ENCODE peak calls at places on chromosomes 2 and 18, in eight cellular contexts. T is endothelial cell, Q is HFFc6, G is type B pancreatic cell, D is heart left ventricle, H is upper lobe of left lung, R is GM13977, Y is A549. V is an unnamed sample.

GRCh38 chr2:54239427-54239826 is 16.6 kb downstream of the TSPYL6 start:
- DNase-seq in H (no peak), R (no peak), T (no peak), D (no peak), G (no peak), Y (no peak), Q (peak; percentile 62), V (no peak)

GRCh38 chr2:238098854-238099708 is 1.1 kb upstream of the ESPNL start:
- DNase-seq in T (no peak), R (no peak), D (no peak), G (peak; percentile 56), Y (no peak), H (no peak), Q (no peak), V (peak; percentile 77)

GRCh38 chr18:3245185-3245564 is 2.4 kb upstream of the MYL12A start:
- DNase-seq in R (no peak), Q (no peak), D (no peak), Y (no peak), T (no peak), H (no peak), G (no peak), V (no peak)

GRCh38 chr18:77062518-77063003 is 70.0 kb downstream of the MBP start:
- DNase-seq in G (no peak), D (no peak), Q (no peak), H (no peak), T (no peak), R (peak; percentile 56), Y (no peak), V (no peak)

GRCh38 chr2:117835990-117836760 is 21.7 kb downstream of the DDX18 start:
- DNase-seq in Q (peak; percentile 86), D (peak; percentile 80), G (peak; percentile 85), T (peak; percentile 90), Y (peak; percentile 34), R (peak; percentile 79), H (peak; percentile 95), V (no peak)

GRCh38 chr18:59696311-59697235 is 650 bp downstream of the CCBE1 start:
- DNase-seq in Q (peak; percentile 45), G (no peak), H (peak; percentile 82), T (peak; percentile 22), D (no peak), R (no peak), Y (no peak), V (no peak)

GRCh38 chr2:45169339-45170190 is 160.3 kb upstream of the SIX2 start:
- DNase-seq in R (peak; percentile 62), Q (no peak), G (no peak), H (peak; percentile 87), T (peak; percentile 78), D (peak; percentile 22), Y (peak; percentile 60), V (no peak)

GRCh38 chr2:57141269-57141668 is 905.3 kb upstream of the VRK2 start:
- DNase-seq in H (no peak), R (peak; percentile 13), D (no peak), Q (no peak), G (no peak), T (no peak), Y (no peak), V (no peak)

GRCh38 chr2:20186078-20186854 is 38.7 kb downstream of the SDC1 start:
- DNase-seq in H (no peak), G (no peak), Y (peak; percentile 42), R (peak; percentile 61), T (no peak), D (no peak), Q (peak; percentile 23), V (no peak)

GRCh38 chr18:44325903-44326650 is 354.6 kb upstream of the SETBP1 start:
- DNase-seq in T (peak; percentile 69), Y (peak; percentile 0), H (no peak), G (no peak), Q (no peak), R (peak; percentile 13), D (peak; percentile 30), V (no peak)

GRCh38 chr2:127560201-127560928 is 24.9 kb downstream of the MYO7B start:
- DNase-seq in R (no peak), T (no peak), D (no peak), Y (no peak), G (no peak), H (no peak), Q (no peak), V (peak; percentile 73)

GRCh38 chr2:31082002-31082401 is 56.2 kb downstream of the GALNT14 start:
- DNase-seq in Y (no peak), Q (no peak), D (no peak), R (no peak), T (no peak), H (no peak), G (no peak), V (no peak)

GRCh38 chr18:72849671-72850070 is 18.1 kb downstream of the NETO1 start:
- DNase-seq in R (no peak), D (no peak), H (no peak), Q (no peak), Y (no peak), T (no peak), G (no peak), V (no peak)

GRCh38 chr18:40878371-40878770 is 1076.7 kb upstream of the PIK3C3 start:
- DNase-seq in R (no peak), H (no peak), Y (no peak), Q (no peak), D (no peak), T (no peak), G (no peak), V (no peak)

GRCh38 chr2:168705534-168706470 is 96.6 kb upstream of the NOSTRIN start:
- DNase-seq in T (no peak), G (no peak), R (no peak), D (no peak), Y (peak; percentile 3), H (no peak), Q (peak; percentile 21), V (no peak)

GRCh38 chr18:74342416-74343043 is 26.9 kb downstream of the C18orf63 start:
- DNase-seq in T (peak; percentile 29), Q (peak; percentile 58), G (no peak), H (no peak), Y (no peak), D (no peak), R (peak; percentile 14), V (no peak)

GRCh38 chr2:151363709-151364108 is 6.3 kb downstream of the TNFAIP6 start:
- DNase-seq in R (peak; percentile 57), Y (no peak), G (no peak), T (no peak), Q (no peak), H (no peak), D (peak; percentile 22), V (no peak)

GRCh38 chr2:83055338-83056010 is 1403.6 kb downstream of the SUCLG1 start:
- DNase-seq in T (no peak), G (no peak), H (no peak), Y (no peak), Q (peak; percentile 82), D (no peak), R (no peak), V (no peak)

GRCh38 chr18:79933765-79934164 is 17.7 kb downstream of the SLC66A2 start:
- DNase-seq in H (no peak), Q (peak; percentile 80), Y (no peak), D (peak; percentile 15), R (no peak), G (peak; percentile 63), T (no peak), V (no peak)

GRCh38 chr18:1914489-1914888 is 656.8 kb downstream of the METTL4 start:
- DNase-seq in D (no peak), R (peak; percentile 6), H (no peak), Q (no peak), G (no peak), Y (peak; percentile 0), T (no peak), V (no peak)
- TF ChIP-seq CTCF in D (no peak), R (peak; percentile 29), H (no peak), Q (peak; percentile 24), G (peak; percentile 48), Y (peak; percentile 9), T (no peak), V (no peak)

DNA sequence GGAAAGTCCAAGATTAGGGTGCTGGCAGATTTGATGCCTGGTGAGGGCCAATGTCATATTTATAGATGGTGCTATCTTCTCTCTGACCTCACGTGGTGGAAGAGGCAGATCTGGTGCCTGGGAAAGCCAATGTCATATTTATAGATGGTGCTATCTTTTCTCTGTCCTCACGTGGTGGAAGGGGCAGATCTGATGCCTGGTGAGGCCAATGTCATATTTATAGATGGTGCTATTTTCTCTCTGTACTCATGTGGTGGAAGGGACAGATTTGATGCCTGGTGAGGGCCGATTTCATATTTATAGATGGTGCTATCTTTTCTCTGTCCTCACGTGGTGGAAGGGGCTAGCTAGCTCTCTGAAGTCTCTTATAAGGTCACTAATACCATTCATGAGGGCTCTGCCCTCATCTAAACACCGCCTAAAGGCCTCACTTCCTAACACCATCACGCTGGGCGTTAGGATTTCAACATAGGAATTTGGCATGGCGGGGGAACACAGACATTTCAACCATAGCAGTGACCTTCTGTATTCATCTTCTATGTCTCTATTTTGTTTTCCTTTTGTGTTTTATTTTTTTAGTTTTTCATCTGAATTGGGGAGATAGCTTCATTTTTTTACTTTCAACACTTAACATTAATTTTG is 278.4 kb downstream of the SPAG16 start:
- DNase-seq in D (no peak), Q (no peak), H (no peak), G (no peak), R (no peak), Y (no peak), T (no peak), V (no peak)
- TF ChIP-seq CTCF in D (no peak), Q (no peak), H (no peak), G (no peak), R (no peak), Y (no peak), T (no peak), V (no peak)

DNA sequence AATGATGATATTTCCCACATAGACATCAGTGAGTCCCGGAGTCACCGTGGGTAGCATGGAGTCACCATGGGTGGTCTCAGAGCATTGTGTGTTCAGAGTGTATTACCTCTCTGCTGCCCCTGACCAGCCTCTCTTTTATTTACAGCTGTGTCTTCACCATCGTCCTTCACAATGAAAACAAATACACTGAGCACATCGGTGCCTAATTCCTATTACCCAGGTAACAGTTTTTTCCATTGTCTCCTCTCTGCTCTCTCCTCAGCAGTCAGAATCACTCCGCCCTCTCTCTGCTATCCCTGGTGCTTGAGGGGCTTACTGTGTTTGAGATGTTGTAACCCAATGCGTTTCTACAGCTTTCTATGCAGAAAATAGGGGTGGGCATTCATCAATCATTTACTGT is 361.5 kb upstream of the RAB12 start:
- DNase-seq in Q (no peak), G (no peak), H (no peak), D (no peak), Y (no peak), R (no peak), T (no peak), V (no peak)
- TF ChIP-seq CTCF in Q (no peak), G (no peak), H (no peak), D (no peak), Y (no peak), R (no peak), T (no peak), V (no peak)

DNA sequence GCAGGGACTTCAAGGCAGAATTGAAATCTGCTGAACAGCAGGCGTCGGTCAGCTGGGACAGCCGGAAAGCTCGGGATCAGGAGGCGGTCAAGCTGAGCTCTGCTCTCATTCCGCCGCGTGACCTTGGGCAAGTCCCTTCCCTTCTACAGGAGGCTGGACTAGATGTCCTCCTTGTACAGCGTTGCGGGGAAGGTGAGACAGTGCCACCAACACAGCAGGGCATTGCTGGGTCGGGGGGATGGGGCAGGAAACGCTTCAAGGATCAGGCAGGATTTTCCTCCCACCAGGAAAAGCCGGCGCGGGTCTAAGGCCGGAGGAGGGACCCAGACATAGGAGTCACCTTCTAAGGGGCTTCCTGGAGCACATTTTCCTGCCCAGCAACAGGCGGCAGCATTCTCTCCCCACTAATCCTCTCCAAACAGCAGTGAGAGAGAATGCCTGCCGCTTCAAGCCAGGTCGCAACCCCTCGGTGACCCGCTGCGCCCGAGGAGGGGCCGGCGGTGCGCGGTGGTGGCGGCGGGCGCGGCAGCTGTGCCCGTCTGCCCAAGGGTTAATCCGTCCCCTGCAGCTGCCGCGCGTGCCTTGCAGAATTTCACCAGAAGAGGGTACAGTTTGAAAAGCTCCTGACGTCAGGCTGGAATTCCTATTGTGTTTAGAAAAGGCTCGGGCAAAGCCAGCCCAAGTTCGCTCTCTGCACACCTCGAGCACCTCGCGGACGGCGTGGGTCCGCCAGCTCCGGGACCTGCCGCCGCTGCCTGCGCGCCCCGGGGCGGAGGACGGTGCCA is at the start of gene KCNF1:
- DNase-seq in D (no peak), H (peak; percentile 74), Y (peak; percentile 79), Q (peak; percentile 57), R (no peak), T (peak; percentile 70), G (no peak), V (peak; percentile 86)
- TF ChIP-seq CTCF in D (no peak), H (no peak), Y (peak; percentile 52), Q (peak; percentile 67), R (no peak), T (no peak), G (peak; percentile 62), V (peak; percentile 53)

V was measured in osteocyte.